ENCODE peak calls at places on chromosomes 5 and 9, in six cellular contexts. C, A, W, D, H and S are unnamed samples.

GRCh38 chr9:108562176-108562575 is 293.6 kb downstream of the ACTL7B start:
- DNase-seq in C (no peak), A (no peak), W (no peak), D (no peak), H (no peak), S (no peak)

GRCh38 chr9:20624201-20625002 is 2.1 kb upstream of the MLLT3 start:
- DNase-seq in C (no peak), A (peak), W (no peak), D (peak), H (no peak), S (peak)

GRCh38 chr9:108478871-108479332 is 376.9 kb downstream of the ACTL7B start:
- DNase-seq in C (no peak), A (no peak), W (no peak), D (no peak), H (no peak), S (no peak)

GRCh38 chr5:171757853-171758535 is 27.6 kb upstream of the SMIM23 start:
- DNase-seq in C (no peak), A (no peak), W (no peak), D (no peak), H (no peak), S (no peak)

GRCh38 chr9:81103597-81104471 is 585.5 kb downstream of the TLE1 start:
- DNase-seq in C (no peak), A (no peak), W (no peak), D (peak), H (no peak), S (no peak)

GRCh38 chr9:136726631-136727191 is 14.3 kb downstream of the DIPK1B start:
- DNase-seq in C (no peak), A (peak), W (no peak), D (peak), H (no peak), S (no peak)

GRCh38 chr9:71648453-71648852 is 119.9 kb downstream of the CEMIP2 start:
- DNase-seq in C (no peak), A (no peak), W (no peak), D (peak), H (no peak), S (no peak)

GRCh38 chr5:107869459-107870115 is 198.8 kb upstream of the EFNA5 start:
- DNase-seq in C (no peak), A (no peak), W (no peak), D (no peak), H (no peak), S (no peak)

GRCh38 chr9:37037744-37038640 is 3.9 kb upstream of the PAX5 start:
- DNase-seq in C (no peak), A (no peak), W (no peak), D (no peak), H (no peak), S (no peak)

GRCh38 chr9:130304643-130305042 is 39.1 kb downstream of the HMCN2 start:
- DNase-seq in C (no peak), A (no peak), W (no peak), D (no peak), H (no peak), S (no peak)

GRCh38 chr5:83498585-83498984 is 27.0 kb downstream of the VCAN start:
- DNase-seq in C (no peak), A (no peak), W (no peak), D (no peak), H (no peak), S (no peak)